ENCODE peak calls at places on chromosomes 13 and 19, in six cellular contexts. A is G401; E is activated naive CD4-positive, alpha-beta T cell; H is brain microvascular endothelial cell; L is AG04450; R is nucleus accumbens. T is an unnamed sample.

GRCh38 chr19:13796301-13797057 is 1.2 kb downstream of the ZSWIM4 start:
- DNase-seq in A (peak; percentile 25), E (no peak), H (peak; percentile 88), L (peak; percentile 86), R (no peak), T (no peak)

GRCh38 chr19:17486545-17486944 is 16.2 kb downstream of the SLC27A1 start:
- DNase-seq in A (no peak), E (no peak), H (no peak), L (no peak), R (no peak), T (no peak)

GRCh38 chr13:101018720-101019119 is 344.1 kb upstream of the TMTC4 start:
- DNase-seq in A (no peak), E (no peak), H (peak; percentile 53), L (peak; percentile 4), R (no peak), T (no peak)

GRCh38 chr19:41928221-41928683 is at the start of gene ERFL:
- DNase-seq in A (no peak), E (no peak), H (no peak), L (no peak), R (no peak), T (no peak)

GRCh38 chr19:48718711-48719231 is 754 bp downstream of the MAMSTR start:
- DNase-seq in A (no peak), E (no peak), H (no peak), L (no peak), R (no peak), T (no peak)

GRCh38 chr13:106989866-106990265 is 421.9 kb upstream of the ARGLU1 start:
- DNase-seq in A (no peak), E (no peak), H (no peak), L (no peak), R (no peak), T (no peak)

GRCh38 chr13:52414963-52415362 is 9.0 kb upstream of the THSD1 start:
- DNase-seq in A (no peak), E (no peak), H (peak; percentile 58), L (no peak), R (no peak), T (no peak)

GRCh38 chr19:32662186-32662585 is 12.8 kb downstream of the ANKRD27 start:
- DNase-seq in A (no peak), E (no peak), H (peak; percentile 50), L (no peak), R (no peak), T (no peak)

GRCh38 chr19:1252221-1252817 is 3.9 kb downstream of the MIDN start:
- DNase-seq in A (peak; percentile 73), E (no peak), H (peak; percentile 62), L (no peak), R (peak; percentile 87), T (no peak)

GRCh38 chr19:15317392-15318011 is 14.8 kb downstream of the BRD4 start:
- DNase-seq in A (no peak), E (no peak), H (peak; percentile 72), L (peak; percentile 44), R (no peak), T (no peak)